ENCODE peak calls at places on chromosomes 4 and X, in four cellular contexts. F is CD8-positive, alpha-beta memory T cell; U is colonic mucosa; D is MM.1S. Q is an unnamed sample.

GRCh38 chr4:1192493-1193205 is 20.3 kb upstream of the SPON2 start:
- DNase-seq in F (no peak), U (peak), D (no peak), Q (no peak)

GRCh38 chr4:1776521-1777161 is 16.5 kb upstream of the FGFR3 start:
- DNase-seq in D (no peak), U (no peak), F (no peak), Q (no peak)

GRCh38 chrX:68146054-68146453 is 287.2 kb downstream of the OPHN1 start:
- DNase-seq in D (peak), F (no peak), U (no peak), Q (no peak)

GRCh38 chr4:122784261-122784660 is 42.4 kb upstream of the FGF2 start:
- DNase-seq in D (no peak), U (no peak), F (no peak), Q (no peak)

GRCh38 chr4:2340272-2341061 is 78.0 kb downstream of the ZFYVE28 start:
- DNase-seq in F (no peak), U (peak), D (no peak), Q (no peak)

GRCh38 chrX:14095702-14096101 is 66.0 kb upstream of the GEMIN8 start:
- DNase-seq in D (peak), F (peak), U (peak), Q (peak)

GRCh38 chr4:122796801-122797404 is 29.7 kb upstream of the FGF2 start:
- DNase-seq in F (no peak), U (no peak), D (no peak), Q (no peak)

GRCh38 chr4:73593631-73594241 is 26.5 kb downstream of the RASSF6 start:
- DNase-seq in U (no peak), D (peak), F (no peak), Q (no peak)

GRCh38 chr4:67201334-67201733 is 344.0 kb downstream of the CENPC start:
- DNase-seq in U (no peak), D (no peak), F (no peak), Q (no peak)

GRCh38 chr4:173257732-173258717 is 76.1 kb downstream of the HMGB2 start:
- DNase-seq in F (peak), D (peak), U (peak), Q (peak)

GRCh38 chr4:86543560-86544312 is 50.4 kb upstream of the PTPN13 start:
- DNase-seq in F (no peak), D (no peak), U (no peak), Q (no peak)

GRCh38 chrX:118226060-118226428 is 109.4 kb upstream of the KLHL13 start:
- DNase-seq in D (peak), F (no peak), U (no peak), Q (no peak)

GRCh38 chrX:49627030-49627777 is 28.4 kb downstream of the GAGE1 start:
- DNase-seq in F (peak), U (no peak), D (peak), Q (no peak)

GRCh38 chrX:134074151-134074550 is 88.8 kb upstream of the GPC3 start:
- DNase-seq in F (no peak), D (no peak), U (no peak), Q (no peak)

GRCh38 chrX:30620980-30621716 is 32.1 kb upstream of the GK start:
- DNase-seq in F (no peak), U (no peak), D (no peak), Q (no peak)

GRCh38 chrX:21276736-21277433 is 97.3 kb upstream of the CNKSR2 start:
- DNase-seq in D (no peak), F (no peak), U (no peak), Q (no peak)

GRCh38 chr4:144562019-144562740 is 83.8 kb upstream of the HHIP start:
- DNase-seq in F (no peak), D (no peak), U (no peak), Q (no peak)

DNA sequence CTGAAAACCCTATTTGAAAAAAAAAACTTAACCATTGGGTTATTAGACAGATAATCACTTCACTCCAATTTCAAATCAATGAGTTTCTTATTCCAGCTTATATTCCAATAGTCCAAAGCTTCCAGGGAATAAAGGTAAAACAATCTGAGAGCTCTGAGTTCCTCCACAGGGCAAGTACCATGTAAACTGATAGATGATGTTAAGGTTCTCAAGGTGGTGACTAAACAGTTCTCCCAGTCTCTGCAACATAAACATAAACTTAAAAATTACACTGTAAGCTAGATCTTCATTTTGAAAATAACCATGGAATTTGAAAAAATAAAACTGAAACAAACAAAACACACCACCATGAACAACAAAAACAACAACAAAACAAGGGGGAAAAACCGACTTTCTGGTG is 22.3 kb upstream of the CD38 start:
- DNase-seq in D (peak), F (no peak), U (no peak), Q (no peak)
- H3K4me3 ChIP-seq in D (peak), F (peak), U (no peak), Q (peak)

GRCh38 chr4:8441499-8442091 is 1.0 kb downstream of the TRMT44 start:
- DNase-seq in U (no peak), F (no peak), D (no peak), Q (no peak)

GRCh38 chr4:8439914-8440490 is 521 bp downstream of the ACOX3 start:
- DNase-seq in U (no peak), D (no peak), F (no peak), Q (peak)

GRCh38 chr4:8440491-8441311 is at the start of the genes ACOX3 and TRMT44:
- DNase-seq in U (peak), D (peak), F (peak), Q (peak)

GRCh38 chr4:8438743-8439142 is 1.8 kb downstream of the ACOX3 start:
- DNase-seq in U (no peak), D (no peak), F (no peak), Q (no peak)

DNA sequence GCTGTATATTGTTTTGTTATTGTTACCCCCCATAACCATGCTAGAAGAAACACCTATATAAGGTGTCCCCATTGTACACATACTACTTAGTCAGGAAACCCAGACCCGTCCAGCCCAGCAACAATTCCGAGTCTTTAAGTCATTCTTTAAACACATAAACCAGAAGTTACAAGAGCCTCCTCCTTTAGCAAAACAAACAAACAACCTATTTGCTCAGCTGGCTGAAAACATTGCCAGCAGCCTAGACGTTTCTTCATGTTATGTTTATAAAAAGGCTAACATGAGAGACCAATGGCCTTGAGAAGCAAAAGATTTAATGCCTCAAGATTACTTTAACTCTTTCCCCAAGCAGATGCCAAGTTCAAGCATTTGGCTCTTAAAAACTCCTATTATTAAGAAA is 1.4 kb downstream of the ACOX3 start:
- DNase-seq in F (no peak), D (no peak), U (no peak), Q (no peak)
- H3K27ac ChIP-seq in F (no peak), D (no peak), U (peak), Q (peak)

GRCh38 chr4:158255727-158256324 is 45.5 kb downstream of the TMEM144 start:
- DNase-seq in D (peak), U (no peak), F (no peak), Q (no peak)

GRCh38 chr4:158261480-158261879 is 51.2 kb downstream of the TMEM144 start:
- DNase-seq in D (no peak), F (no peak), U (no peak), Q (no peak)

GRCh38 chr4:158254328-158254727 is 44.0 kb downstream of the TMEM144 start:
- DNase-seq in D (peak), F (no peak), U (no peak), Q (no peak)

GRCh38 chr4:158259955-158260575 is 49.8 kb downstream of the TMEM144 start:
- DNase-seq in D (peak), U (no peak), F (no peak), Q (no peak)
- H3K4me3 ChIP-seq in D (no peak), U (no peak), F (no peak), Q (no peak)

DNA sequence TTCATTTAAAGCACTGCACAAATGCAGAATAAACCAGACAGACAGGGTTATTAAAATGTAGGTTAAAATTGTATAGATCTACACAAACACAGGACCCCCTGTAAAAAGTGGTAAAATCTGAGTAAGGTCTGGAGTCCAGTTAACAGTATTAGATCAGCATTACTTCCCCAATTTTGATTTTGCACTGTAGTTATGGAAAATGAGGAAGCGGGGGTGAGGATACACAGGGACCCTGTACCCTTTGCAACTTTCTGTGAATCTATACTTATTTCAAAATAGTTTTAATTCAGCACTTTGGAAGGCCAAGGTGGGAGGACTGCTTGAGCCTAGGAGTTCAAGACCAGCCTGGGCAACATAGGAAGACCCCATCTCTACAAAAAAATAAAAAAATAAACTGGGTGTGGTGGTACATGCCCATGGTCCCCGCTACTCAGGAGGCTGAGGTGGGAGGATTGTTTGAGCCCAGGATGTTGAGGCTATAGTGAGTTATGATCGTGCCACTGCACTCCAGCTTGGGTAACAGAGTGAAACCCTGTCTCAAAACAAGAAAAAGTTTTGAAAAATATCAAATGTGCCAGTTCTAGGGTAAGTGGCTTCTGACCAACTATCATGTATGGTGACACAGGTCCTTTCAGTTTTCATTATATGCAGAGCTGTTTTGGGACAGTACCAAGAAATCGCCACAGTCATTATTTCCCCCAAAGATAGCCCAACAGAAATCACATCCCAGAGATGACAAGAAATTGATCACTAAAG is 17.7 kb downstream of the SEL1L3 start:
- DNase-seq in F (no peak), D (no peak), U (no peak), Q (no peak)
- H3K27ac ChIP-seq in F (no peak), D (no peak), U (no peak), Q (no peak)

DNA sequence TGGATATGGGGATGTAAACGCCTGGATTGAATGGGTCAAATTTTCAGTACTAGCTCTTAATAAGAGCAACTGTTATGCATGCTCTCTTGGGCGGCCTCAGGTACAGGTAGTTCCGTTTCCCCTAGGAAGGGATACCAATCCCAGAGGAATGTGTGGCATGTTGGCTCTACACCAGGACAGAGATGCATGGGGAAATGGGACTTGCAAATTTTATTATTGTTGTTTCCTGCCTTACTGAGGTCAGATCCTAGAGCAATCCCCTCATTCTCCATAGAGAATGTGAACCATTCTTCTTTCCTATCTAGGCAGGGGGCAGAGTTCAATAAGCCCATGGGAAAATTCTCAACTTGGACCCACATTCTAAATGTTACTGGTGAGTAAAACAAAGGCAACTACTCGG is 361.8 kb upstream of the FGF16 start:
- DNase-seq in D (no peak), F (no peak), U (no peak), Q (no peak)
- H3K4me3 ChIP-seq in D (no peak), F (no peak), U (no peak), Q (no peak)